ENCODE peak calls at places on chromosomes 3 and 15, in four cellular contexts. One of them, this sample, is unnamed.

GRCh38 chr3:38907426-38907825 is 91.4 kb upstream of the SCN10A start:
- DNase-seq in endodermal cell: no peak
- DNase-seq in AG04450: no peak
- DNase-seq in cardiac muscle cell: no peak
- DNase-seq in this sample: no peak

GRCh38 chr15:97968380-97968779 is 7.9 kb downstream of the ARRDC4 start:
- DNase-seq in endodermal cell: no peak
- DNase-seq in AG04450: peak
- DNase-seq in cardiac muscle cell: peak
- DNase-seq in this sample: no peak

GRCh38 chr3:173553635-173554280 is 156.2 kb downstream of the NLGN1 start:
- DNase-seq in endodermal cell: peak
- DNase-seq in AG04450: peak
- DNase-seq in cardiac muscle cell: peak
- DNase-seq in this sample: peak

GRCh38 chr3:43031490-43032216 is 52.5 kb downstream of the GASK1A start:
- DNase-seq in endodermal cell: peak
- DNase-seq in AG04450: no peak
- DNase-seq in cardiac muscle cell: no peak
- DNase-seq in this sample: no peak

GRCh38 chr3:178536271-178537079 is at the start of gene KCNMB2:
- DNase-seq in endodermal cell: peak
- DNase-seq in AG04450: no peak
- DNase-seq in cardiac muscle cell: peak
- DNase-seq in this sample: no peak

GRCh38 chr3:73255609-73256029 is 194.2 kb downstream of the EBLN2 start:
- DNase-seq in endodermal cell: peak
- DNase-seq in AG04450: peak
- DNase-seq in cardiac muscle cell: peak
- DNase-seq in this sample: peak

GRCh38 chr3:161108840-161109239 is 3.7 kb upstream of the B3GALNT1 start:
- DNase-seq in endodermal cell: no peak
- DNase-seq in AG04450: no peak
- DNase-seq in cardiac muscle cell: no peak
- DNase-seq in this sample: no peak

GRCh38 chr3:98732239-98733054 is 30.7 kb upstream of the ST3GAL6 start:
- DNase-seq in endodermal cell: peak
- DNase-seq in AG04450: no peak
- DNase-seq in cardiac muscle cell: peak
- DNase-seq in this sample: peak

GRCh38 chr15:60135961-60136360 is 131.8 kb downstream of the FOXB1 start:
- DNase-seq in endodermal cell: no peak
- DNase-seq in AG04450: no peak
- DNase-seq in cardiac muscle cell: no peak
- DNase-seq in this sample: no peak

GRCh38 chr15:39151545-39151944 is 429.3 kb upstream of the THBS1 start:
- DNase-seq in endodermal cell: no peak
- DNase-seq in AG04450: no peak
- DNase-seq in cardiac muscle cell: no peak
- DNase-seq in this sample: no peak

GRCh38 chr3:74314696-74315095 is 299.8 kb downstream of the CNTN3 start:
- DNase-seq in endodermal cell: no peak
- DNase-seq in AG04450: no peak
- DNase-seq in cardiac muscle cell: no peak
- DNase-seq in this sample: no peak

GRCh38 chr3:41222508-41222907 is 23.2 kb downstream of the CTNNB1 start:
- DNase-seq in endodermal cell: no peak
- DNase-seq in AG04450: no peak
- DNase-seq in cardiac muscle cell: peak
- DNase-seq in this sample: no peak

GRCh38 chr3:150309557-150309956 is 98.5 kb upstream of the TSC22D2 start:
- DNase-seq in endodermal cell: no peak
- DNase-seq in AG04450: peak
- DNase-seq in cardiac muscle cell: peak
- DNase-seq in this sample: no peak

GRCh38 chr15:101024111-101024695 is 105.0 kb downstream of the LRRK1 start:
- DNase-seq in endodermal cell: peak
- DNase-seq in AG04450: peak
- DNase-seq in cardiac muscle cell: peak
- DNase-seq in this sample: no peak

GRCh38 chr3:49462222-49462621 is 7.8 kb upstream of the DAG1 start:
- DNase-seq in endodermal cell: peak
- DNase-seq in AG04450: no peak
- DNase-seq in cardiac muscle cell: peak
- DNase-seq in this sample: no peak

GRCh38 chr15:64596701-64597468 is 136.5 kb downstream of the ZNF609 start:
- DNase-seq in endodermal cell: peak
- DNase-seq in AG04450: no peak
- DNase-seq in cardiac muscle cell: peak
- DNase-seq in this sample: peak

GRCh38 chr3:36777424-36778218 is 13.3 kb upstream of the DCLK3 start:
- DNase-seq in endodermal cell: no peak
- DNase-seq in AG04450: no peak
- DNase-seq in cardiac muscle cell: no peak
- DNase-seq in this sample: no peak
- H3K27ac ChIP-seq in endodermal cell: no peak
- H3K27ac ChIP-seq in AG04450: no peak
- H3K27ac ChIP-seq in cardiac muscle cell: no peak
- H3K27ac ChIP-seq in this sample: no peak

GRCh38 chr3:125515421-125515820 is 4.6 kb downstream of the SNX4 start:
- DNase-seq in endodermal cell: no peak
- DNase-seq in AG04450: no peak
- DNase-seq in cardiac muscle cell: no peak
- DNase-seq in this sample: no peak
- H3K27ac ChIP-seq in endodermal cell: no peak
- H3K27ac ChIP-seq in AG04450: no peak
- H3K27ac ChIP-seq in cardiac muscle cell: no peak
- H3K27ac ChIP-seq in this sample: peak

GRCh38 chr3:123336001-123336400 is 112.9 kb downstream of the ADCY5 start:
- DNase-seq in endodermal cell: no peak
- DNase-seq in AG04450: no peak
- DNase-seq in cardiac muscle cell: no peak
- DNase-seq in this sample: no peak

GRCh38 chr3:123335007-123335670 is 113.8 kb downstream of the ADCY5 start:
- DNase-seq in endodermal cell: no peak
- DNase-seq in AG04450: no peak
- DNase-seq in cardiac muscle cell: no peak
- DNase-seq in this sample: no peak

GRCh38 chr3:123337226-123337625 is 111.7 kb downstream of the ADCY5 start:
- DNase-seq in endodermal cell: no peak
- DNase-seq in AG04450: no peak
- DNase-seq in cardiac muscle cell: no peak
- DNase-seq in this sample: no peak

GRCh38 chr3:123338021-123338619 is 110.8 kb downstream of the ADCY5 start:
- DNase-seq in endodermal cell: no peak
- DNase-seq in AG04450: no peak
- DNase-seq in cardiac muscle cell: no peak
- DNase-seq in this sample: no peak

GRCh38 chr3:123336441-123336851 is 112.4 kb downstream of the ADCY5 start:
- DNase-seq in endodermal cell: no peak
- DNase-seq in AG04450: no peak
- DNase-seq in cardiac muscle cell: no peak
- DNase-seq in this sample: no peak
- H3K27ac ChIP-seq in endodermal cell: no peak
- H3K27ac ChIP-seq in AG04450: no peak
- H3K27ac ChIP-seq in cardiac muscle cell: no peak
- H3K27ac ChIP-seq in this sample: no peak

DNA sequence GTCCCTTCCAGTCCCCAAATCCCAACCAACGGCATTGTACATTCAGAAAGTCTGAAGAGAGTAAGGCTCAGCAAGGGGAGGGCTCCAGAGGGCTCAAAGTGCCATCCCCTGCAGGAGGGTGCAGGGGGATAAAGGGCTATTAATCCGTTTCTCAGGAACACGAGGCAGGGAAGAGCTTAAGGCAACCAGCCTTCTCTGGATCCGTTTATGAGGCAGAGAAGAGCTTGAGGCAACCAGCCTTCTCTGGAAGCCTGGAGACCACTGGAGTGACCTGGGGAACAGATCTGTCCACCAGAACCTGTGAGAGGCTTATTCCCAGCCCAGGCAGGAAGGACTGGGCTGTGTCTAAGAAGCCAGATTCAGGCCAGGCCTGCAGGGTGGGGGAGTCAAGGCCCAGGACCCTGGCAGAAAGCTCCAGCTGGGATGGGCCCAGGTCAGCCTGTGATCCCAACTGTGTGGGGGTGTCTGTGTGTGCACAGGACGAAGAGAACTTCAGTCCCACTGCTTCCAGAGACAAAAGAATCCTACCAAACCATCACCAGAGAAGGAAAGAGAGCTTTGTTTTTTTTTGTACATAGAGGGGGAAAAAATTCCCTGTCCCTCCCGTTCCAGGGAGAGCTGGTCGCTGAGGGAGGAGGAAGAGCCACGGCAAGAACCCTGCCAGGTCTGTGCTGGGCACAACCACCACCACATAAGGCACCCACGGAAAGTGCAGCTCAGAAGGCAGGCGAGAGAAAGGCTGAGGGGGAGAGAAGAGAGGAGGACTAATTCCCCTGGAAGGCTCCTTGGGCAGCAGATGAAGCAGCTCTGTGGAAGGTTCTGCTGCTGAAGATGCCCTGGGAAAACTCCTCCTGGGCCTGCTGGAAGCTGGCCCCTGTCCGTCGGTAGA is 1.6 kb upstream of the ULK3 start:
- DNase-seq in endodermal cell: no peak
- DNase-seq in AG04450: no peak
- DNase-seq in cardiac muscle cell: no peak
- DNase-seq in this sample: no peak
- H3K27ac ChIP-seq in endodermal cell: peak
- H3K27ac ChIP-seq in AG04450: no peak
- H3K27ac ChIP-seq in cardiac muscle cell: no peak
- H3K27ac ChIP-seq in this sample: no peak

GRCh38 chr3:155370198-155370597 is 76.7 kb upstream of the STRIT1 start:
- DNase-seq in endodermal cell: no peak
- DNase-seq in AG04450: no peak
- DNase-seq in cardiac muscle cell: no peak
- DNase-seq in this sample: peak
- H3K27ac ChIP-seq in endodermal cell: no peak
- H3K27ac ChIP-seq in AG04450: no peak
- H3K27ac ChIP-seq in cardiac muscle cell: no peak
- H3K27ac ChIP-seq in this sample: peak

GRCh38 chr3:187740446-187741399 is 4.5 kb downstream of the BCL6 start:
- DNase-seq in endodermal cell: peak
- DNase-seq in AG04450: no peak
- DNase-seq in cardiac muscle cell: peak
- DNase-seq in this sample: peak
- H3K27ac ChIP-seq in endodermal cell: peak
- H3K27ac ChIP-seq in AG04450: peak
- H3K27ac ChIP-seq in cardiac muscle cell: no peak
- H3K27ac ChIP-seq in this sample: peak

This sample was measured in thyroid gland.